ENCODE peak calls at places on chromosomes 16 and 17, in four cellular contexts. F is prostate gland, J is tibial artery, G is tibial nerve. U is an unnamed sample.

GRCh38 chr16:5036228-5037156 is 2.8 kb upstream of the NAGPA start:
- DNase-seq in G (no peak), F (no peak), J (no peak), U (no peak)

GRCh38 chr17:48611681-48612455 is 1.1 kb upstream of the HOXB7 start:
- DNase-seq in J (no peak), F (no peak), G (no peak), U (no peak)

GRCh38 chr17:49497147-49498036 is 2.3 kb downstream of the NGFR start:
- DNase-seq in J (peak), F (peak), G (peak), U (no peak)

GRCh38 chr16:12896562-12896961 is 4.8 kb upstream of the SHISA9 start:
- DNase-seq in J (no peak), G (no peak), F (no peak), U (no peak)

GRCh38 chr16:82456683-82457082 is 170.1 kb upstream of the CDH13 start:
- DNase-seq in G (peak), J (peak), F (peak), U (peak)

GRCh38 chr17:58330997-58331814 is 2.6 kb upstream of the TSPOAP1 start:
- DNase-seq in G (no peak), J (no peak), F (no peak), U (peak)

GRCh38 chr17:79573196-79573929 is 37.5 kb downstream of the RBFOX3 start:
- DNase-seq in J (no peak), G (no peak), F (no peak), U (no peak)

GRCh38 chr17:19709841-19710240 is 6.5 kb downstream of the SLC47A2 start:
- DNase-seq in J (no peak), G (no peak), F (no peak), U (no peak)

GRCh38 chr16:87330257-87330624 is 13.0 kb upstream of the C16orf95 start:
- DNase-seq in F (no peak), J (no peak), G (no peak), U (no peak)

GRCh38 chr17:30212750-30213149 is 22.7 kb downstream of the SLC6A4 start:
- DNase-seq in G (no peak), J (no peak), F (no peak), U (no peak)

GRCh38 chr16:49617016-49617569 is 238.8 kb downstream of the ZNF423 start:
- DNase-seq in J (no peak), F (no peak), G (no peak), U (no peak)

GRCh38 chr17:50213026-50214015 is 11.9 kb upstream of the COL1A1 start:
- DNase-seq in G (no peak), J (peak), F (no peak), U (peak)

GRCh38 chr16:58843675-58844074 is 109.6 kb upstream of the GOT2 start:
- DNase-seq in F (no peak), G (no peak), J (no peak), U (no peak)

GRCh38 chr17:73747221-73748002 is 103.2 kb upstream of the SDK2 start:
- DNase-seq in G (no peak), F (no peak), J (no peak), U (peak)

GRCh38 chr17:62618647-62619412 is 8.6 kb upstream of the MRC2 start:
- DNase-seq in F (no peak), G (no peak), J (no peak), U (no peak)

GRCh38 chr17:62615503-62615902 is 12.0 kb upstream of the MRC2 start:
- DNase-seq in J (no peak), F (no peak), G (no peak), U (no peak)

GRCh38 chr17:62619413-62620155 is 7.9 kb upstream of the MRC2 start:
- DNase-seq in J (no peak), G (no peak), F (no peak), U (no peak)

GRCh38 chr17:62617894-62618472 is 9.5 kb upstream of the MRC2 start:
- DNase-seq in F (no peak), G (no peak), J (no peak), U (no peak)

GRCh38 chr17:62616993-62617893 is 10.2 kb upstream of the MRC2 start:
- DNase-seq in G (no peak), J (no peak), F (no peak), U (no peak)
- H3K4me3 ChIP-seq in G (no peak), J (no peak), F (no peak), U (no peak)

GRCh38 chr17:43365356-43365755 is 33.4 kb upstream of the ARL4D start:
- DNase-seq in F (no peak), G (no peak), J (no peak), U (no peak)
- TF ChIP-seq CTCF in F (no peak), G (peak), J (no peak), U (no peak)

GRCh38 chr17:7022791-7023571 is at the start of gene BCL6B:
- DNase-seq in F (no peak), G (no peak), J (no peak), U (no peak)

GRCh38 chr17:7025240-7025639 is 2.4 kb downstream of the BCL6B start:
- DNase-seq in G (no peak), F (no peak), J (no peak), U (no peak)

GRCh38 chr17:7024402-7024785 is 1.5 kb downstream of the BCL6B start:
- DNase-seq in F (no peak), J (no peak), G (no peak), U (no peak)

GRCh38 chr17:7021993-7022778 is 664 bp upstream of the BCL6B start:
- DNase-seq in G (peak), J (peak), F (peak), U (peak)

DNA sequence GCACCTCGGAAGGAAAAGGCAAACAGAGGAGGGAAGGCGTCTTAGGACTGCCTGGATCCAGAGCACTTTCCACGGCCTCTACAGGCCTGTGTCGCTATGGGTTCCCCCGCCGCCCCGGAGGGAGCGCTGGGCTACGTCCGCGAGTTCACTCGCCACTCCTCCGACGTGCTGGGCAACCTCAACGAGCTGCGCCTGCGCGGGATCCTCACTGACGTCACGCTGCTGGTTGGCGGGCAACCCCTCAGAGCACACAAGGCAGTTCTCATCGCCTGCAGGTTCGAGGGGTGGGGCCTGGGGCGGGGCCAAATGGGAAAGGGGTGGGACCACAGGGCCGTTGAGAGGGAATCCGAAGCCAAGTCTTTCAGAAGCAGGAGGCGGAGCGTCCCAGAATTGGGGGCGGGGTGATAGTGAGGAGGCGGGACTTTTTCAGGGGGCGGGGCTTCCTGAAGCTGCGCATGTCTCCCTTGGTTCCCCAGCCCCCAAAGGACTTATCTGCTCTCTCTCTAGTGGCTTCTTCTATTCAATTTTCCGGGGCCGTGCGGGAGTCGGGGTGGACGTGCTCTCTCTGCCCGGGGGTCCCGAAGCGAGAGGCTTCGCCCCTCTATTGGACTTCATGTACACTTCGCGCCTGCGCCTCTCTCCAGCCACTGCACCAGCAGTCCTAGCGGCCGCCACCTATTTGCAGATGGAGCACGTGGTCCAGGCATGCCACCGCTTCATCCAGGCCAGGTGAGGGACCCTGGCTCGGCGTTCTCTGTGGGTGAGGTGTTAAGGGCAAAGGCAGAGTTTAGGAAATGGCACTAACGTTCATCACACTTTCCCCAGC is 939 bp downstream of the BCL6B start:
- DNase-seq in G (peak), F (peak), J (peak), U (peak)
- H3K4me3 ChIP-seq in G (peak), F (peak), J (peak), U (peak)

GRCh38 chr17:81523139-81524062 is 4.8 kb upstream of the FSCN2 start:
- DNase-seq in G (no peak), F (no peak), J (no peak), U (peak)
- TF ChIP-seq CTCF in G (no peak), F (no peak), J (no peak), U (no peak)

DNA sequence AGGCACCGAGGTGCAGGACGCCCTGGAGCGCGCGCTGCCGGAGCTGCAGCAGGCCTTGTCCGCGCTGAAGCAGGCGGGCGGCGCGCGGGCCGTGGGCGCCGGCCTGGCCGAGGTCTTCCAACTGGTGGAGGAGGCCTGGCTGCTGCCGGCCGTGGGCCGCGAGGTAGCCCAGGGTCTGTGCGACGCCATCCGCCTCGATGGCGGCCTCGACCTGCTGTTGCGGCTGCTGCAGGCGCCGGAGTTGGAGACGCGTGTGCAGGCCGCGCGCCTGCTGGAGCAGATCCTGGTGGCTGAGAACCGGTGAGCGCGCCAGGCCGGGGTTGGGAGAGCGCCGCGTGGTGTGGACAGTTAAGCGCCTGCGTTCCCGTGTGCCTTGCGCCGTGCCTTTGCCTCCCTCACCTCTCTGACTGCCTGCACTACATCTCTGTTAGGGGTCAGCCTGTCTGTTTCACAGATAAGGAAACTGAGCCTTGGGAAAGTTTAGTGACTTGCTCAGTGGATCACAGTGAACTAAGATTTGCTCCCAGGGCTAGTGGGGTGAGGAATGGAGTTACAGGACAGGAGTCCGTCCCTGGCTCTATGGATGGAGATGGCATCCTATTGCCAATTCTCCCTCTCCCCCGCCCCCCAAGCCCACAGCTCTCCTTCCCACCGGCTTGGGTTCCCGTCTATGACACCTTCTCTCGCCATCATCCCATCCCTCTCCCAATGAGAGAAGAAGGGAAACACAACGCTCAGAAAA is 880 bp downstream of the SARM1 start:
- DNase-seq in J (no peak), G (no peak), F (no peak), U (no peak)
- H3K4me3 ChIP-seq in J (peak), G (peak), F (peak), U (peak)

DNA sequence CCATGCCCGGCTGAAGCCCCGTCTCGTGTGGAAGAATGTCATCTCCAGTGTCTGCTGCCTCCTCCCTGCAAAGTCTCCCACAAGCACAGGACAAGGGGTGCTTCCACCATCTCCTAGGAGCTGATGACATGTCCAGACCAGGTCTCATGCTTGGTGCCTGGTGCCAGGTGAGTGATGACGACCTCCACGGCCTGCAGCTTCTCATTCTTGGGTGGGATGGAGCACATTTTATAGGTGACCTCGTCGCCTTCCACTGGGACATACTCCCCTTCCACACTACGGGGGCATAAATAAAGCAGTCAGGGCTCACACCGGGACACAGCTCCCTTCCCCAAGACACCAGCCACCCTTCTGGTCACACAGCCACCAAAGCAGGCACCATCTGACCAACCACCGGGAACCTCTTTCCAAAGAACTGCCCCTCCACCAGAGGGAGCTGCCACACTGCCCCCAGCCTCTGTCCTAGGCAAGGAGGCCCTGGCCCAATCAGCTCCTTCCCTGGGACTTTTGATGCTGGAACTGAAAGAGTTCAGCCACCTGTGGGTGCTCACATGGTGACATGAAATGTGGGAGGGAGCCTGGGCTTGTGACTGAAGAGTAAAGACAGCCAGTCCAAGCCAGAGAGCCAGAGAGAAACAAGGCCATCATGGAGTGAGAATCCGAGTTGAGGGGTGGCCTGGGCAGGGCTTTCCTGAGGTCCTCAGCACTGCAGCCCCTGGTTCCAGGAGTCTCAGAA is 13.6 kb downstream of the CARHSP1 start:
- DNase-seq in G (no peak), F (no peak), J (peak), U (no peak)
- TF ChIP-seq CTCF in G (no peak), F (no peak), J (no peak), U (no peak)

DNA sequence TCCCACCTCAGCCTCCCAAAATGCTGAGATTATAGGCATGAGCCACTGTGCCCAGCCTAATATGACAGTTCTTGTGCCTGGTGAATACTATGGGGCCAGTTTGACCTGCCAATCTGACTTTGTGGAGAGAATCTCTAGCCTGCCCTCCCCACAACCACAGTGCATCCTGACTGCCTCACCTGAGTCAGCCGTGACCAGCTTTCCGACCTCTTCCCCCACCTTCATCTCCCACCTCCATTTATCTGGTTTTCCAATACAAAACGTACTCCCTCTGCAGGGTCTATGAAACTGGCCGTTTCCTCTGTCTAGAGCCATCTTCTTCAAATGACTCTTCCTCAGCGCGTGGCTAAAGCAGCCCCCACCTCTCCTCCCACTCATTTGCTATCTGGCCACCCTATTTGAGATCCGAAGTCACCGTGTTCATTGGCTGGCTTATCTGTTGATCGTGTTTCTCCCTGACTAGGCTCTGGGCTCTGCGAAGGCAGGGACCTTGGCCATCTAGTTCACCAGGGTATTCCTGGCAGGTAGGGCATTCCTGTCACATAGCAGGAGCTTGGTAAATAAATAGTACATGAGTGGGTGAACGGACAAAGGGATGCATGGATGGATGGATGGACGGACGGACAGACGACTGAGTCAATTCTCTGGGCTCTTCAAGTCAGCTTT is 22.3 kb upstream of the PLLP start:
- DNase-seq in G (no peak), J (no peak), F (no peak), U (peak)
- H3K4me3 ChIP-seq in G (no peak), J (no peak), F (no peak), U (no peak)

U was measured in stomach.